ENCODE peak calls at places on chromosomes 3 and 15, in six cellular contexts. F is lower lobe of right lung; C is activated CD8-positive, alpha-beta memory T cell treated with anti-CD3 and anti-CD28 coated beads, Interleukin-2, amount 10 ng/mL, durations not matched to agents 7 days and 5 days; J is neural crest cell; S is stimulated activated CD8-positive, alpha-beta memory T cell treated with anti-CD3 and anti-CD28 coated beads, Interleukin-4, amount 100 ng/mL, for 24 hours; R is D721Med. Q is an unnamed sample.

GRCh38 chr3:13896473-13897154 is 16.7 kb upstream of the WNT7A start:
- DNase-seq in F (no peak), C (peak; percentile 70), J (peak; percentile 54), S (no peak), R (no peak), Q (peak; percentile 64)

GRCh38 chr15:68385240-68385561 is 46.8 kb downstream of the ITGA11 start:
- DNase-seq in F (peak; percentile 16), C (no peak), J (no peak), S (no peak), R (no peak), Q (peak; percentile 8)

GRCh38 chr3:126664591-126665214 is 9.8 kb upstream of the TXNRD3 start:
- DNase-seq in F (no peak), C (peak; percentile 29), J (no peak), S (no peak), R (no peak), Q (no peak)

GRCh38 chr15:65512807-65513416 is 4.6 kb downstream of the DPP8 start:
- DNase-seq in F (no peak), C (no peak), J (no peak), S (no peak), R (no peak), Q (no peak)

GRCh38 chr3:102595057-102595456 is 160.2 kb downstream of the ZPLD1 start:
- DNase-seq in F (no peak), C (no peak), J (no peak), S (no peak), R (no peak), Q (no peak)

GRCh38 chr3:171485338-171485737 is 25.1 kb upstream of the TNIK start:
- DNase-seq in F (no peak), C (no peak), J (no peak), S (no peak), R (no peak), Q (no peak)

GRCh38 chr3:170477395-170477794 is 58.7 kb downstream of the CLDN11 start:
- DNase-seq in F (no peak), C (no peak), J (no peak), S (no peak), R (no peak), Q (no peak)

GRCh38 chr3:104412608-104413580 is 953.8 kb upstream of the ALCAM start:
- DNase-seq in F (no peak), C (no peak), J (no peak), S (no peak), R (no peak), Q (no peak)

GRCh38 chr15:83848315-83849050 is 194.6 kb downstream of the ADAMTSL3 start:
- DNase-seq in F (no peak), C (no peak), J (no peak), S (no peak), R (no peak), Q (no peak)

GRCh38 chr3:123632161-123632655 is 47.4 kb upstream of the HACD2 start:
- DNase-seq in F (no peak), C (no peak), J (no peak), S (no peak), R (no peak), Q (no peak)

GRCh38 chr15:53559364-53560253 is 199.9 kb downstream of the WDR72 start:
- DNase-seq in F (no peak), C (no peak), J (no peak), S (no peak), R (no peak), Q (no peak)

GRCh38 chr3:8970971-8971589 is 7.8 kb upstream of the RAD18 start:
- DNase-seq in F (no peak), C (peak; percentile 80), J (peak; percentile 80), S (peak; percentile 42), R (no peak), Q (peak; percentile 75)

GRCh38 chr3:172367205-172368105 is 80.8 kb downstream of the GHSR start:
- DNase-seq in F (no peak), C (no peak), J (no peak), S (no peak), R (no peak), Q (no peak)

GRCh38 chr3:184352149-184352785 is 9.1 kb downstream of the CLCN2 start:
- DNase-seq in F (no peak), C (no peak), J (no peak), S (no peak), R (no peak), Q (no peak)

GRCh38 chr3:148648685-148649352 is 48.9 kb upstream of the AGTR1 start:
- DNase-seq in F (no peak), C (no peak), J (no peak), S (no peak), R (no peak), Q (no peak)

GRCh38 chr3:139310474-139310933 is 33.3 kb upstream of the MRPS22 start:
- DNase-seq in F (no peak), C (no peak), J (no peak), S (no peak), R (no peak), Q (no peak)

GRCh38 chr3:48222616-48223513 is at the start of gene CAMP:
- DNase-seq in F (peak; percentile 93), C (no peak), J (no peak), S (no peak), R (no peak), Q (no peak)

GRCh38 chr3:4633078-4634004 is 140.2 kb downstream of the ITPR1 start:
- DNase-seq in F (no peak), C (no peak), J (no peak), S (no peak), R (peak; percentile 58), Q (no peak)

GRCh38 chr15:66835558-66835878 is 133.5 kb downstream of the SMAD6 start:
- DNase-seq in F (peak; percentile 78), C (no peak), J (no peak), S (no peak), R (no peak), Q (no peak)

GRCh38 chr3:180229113-180229512 is 192.4 kb upstream of the PEX5L start:
- DNase-seq in F (no peak), C (no peak), J (no peak), S (no peak), R (no peak), Q (no peak)

GRCh38 chr3:157078131-157078835 is 81.7 kb downstream of the CCNL1 start:
- DNase-seq in F (no peak), C (peak; percentile 19), J (no peak), S (no peak), R (no peak), Q (no peak)

GRCh38 chr3:52441772-52442332 is 3.1 kb downstream of the SEMA3G start:
- DNase-seq in F (no peak), C (no peak), J (no peak), S (no peak), R (no peak), Q (no peak)

GRCh38 chr15:67955256-67955655 is 98.9 kb upstream of the PIAS1 start:
- DNase-seq in F (no peak), C (peak; percentile 77), J (no peak), S (no peak), R (no peak), Q (no peak)

GRCh38 chr15:65824031-65824743 is 32.1 kb upstream of the DENND4A start:
- DNase-seq in F (no peak), C (no peak), J (peak; percentile 53), S (no peak), R (no peak), Q (no peak)

GRCh38 chr3:83011471-83011870 is 1250.0 kb upstream of the GBE1 start:
- DNase-seq in F (no peak), C (no peak), J (no peak), S (no peak), R (no peak), Q (no peak)

GRCh38 chr15:99401971-99402732 is 150.9 kb downstream of the LRRC28 start:
- DNase-seq in F (no peak), C (peak; percentile 36), J (no peak), S (no peak), R (no peak), Q (no peak)

GRCh38 chr15:41804361-41804760 is 23.5 kb upstream of the JMJD7 start:
- DNase-seq in F (no peak), C (no peak), J (no peak), S (no peak), R (no peak), Q (no peak)

GRCh38 chr3:140436421-140436820 is 241.4 kb upstream of the TRIM42 start:
- DNase-seq in F (no peak), C (peak; percentile 11), J (no peak), S (no peak), R (no peak), Q (no peak)

GRCh38 chr15:85764649-85765277 is 30.0 kb downstream of the KLHL25 start:
- DNase-seq in F (no peak), C (no peak), J (no peak), S (no peak), R (no peak), Q (no peak)

GRCh38 chr15:68196445-68197169 is 8.5 kb downstream of the CALML4 start:
- DNase-seq in F (no peak), C (no peak), J (no peak), S (no peak), R (no peak), Q (no peak)

GRCh38 chr3:141452045-141452444 is 34.8 kb upstream of the RASA2 start:
- DNase-seq in F (no peak), C (peak; percentile 72), J (no peak), S (no peak), R (no peak), Q (peak; percentile 57)

GRCh38 chr3:152396867-152397266 is 128.1 kb downstream of the MBNL1 start:
- DNase-seq in F (no peak), C (no peak), J (no peak), S (no peak), R (no peak), Q (no peak)

GRCh38 chr3:59908280-59908679 is 858.5 kb upstream of the CFAP20DC start:
- DNase-seq in F (no peak), C (no peak), J (no peak), S (no peak), R (no peak), Q (no peak)

GRCh38 chr15:47897525-47897924 is 180.2 kb downstream of the SEMA6D start:
- DNase-seq in F (no peak), C (no peak), J (no peak), S (no peak), R (no peak), Q (no peak)